ENCODE peak calls at places on chromosomes 4 and X, in six cellular contexts. Z is NCI-H2171 treated with DMSO at 0.1 percent for 48 hours, P is memory B cell, Q is EL, I is Calu3, W is T-cell. Y is an unnamed sample.

GRCh38 chr4:5711479-5712184 is 631 bp downstream of the EVC start:
- DNase-seq in Z (peak), P (no peak), Q (peak), I (no peak), W (no peak), Y (no peak)

GRCh38 chr4:40747436-40747835 is 2.3 kb upstream of the NSUN7 start:
- DNase-seq in I (no peak), W (no peak), Z (no peak), P (no peak), Q (no peak), Y (no peak)

GRCh38 chrX:80511969-80512760 is 91.9 kb downstream of the TENT5D start:
- DNase-seq in Z (no peak), Q (no peak), W (no peak), I (peak), P (no peak), Y (no peak)

GRCh38 chr4:14096406-14096965 is 469.0 kb upstream of the BOD1L1 start:
- DNase-seq in P (no peak), Z (no peak), W (no peak), I (no peak), Q (peak), Y (no peak)

GRCh38 chr4:151865327-151865726 is 104.5 kb upstream of the GATB start:
- DNase-seq in P (no peak), W (no peak), Z (peak), I (no peak), Q (no peak), Y (peak)

GRCh38 chr4:112726041-112726440 is 89.1 kb downstream of the LARP7 start:
- DNase-seq in W (no peak), I (no peak), Q (no peak), Z (no peak), P (no peak), Y (no peak)

GRCh38 chr4:40309250-40309774 is 25.8 kb upstream of the CHRNA9 start:
- DNase-seq in I (peak), Q (peak), P (peak), W (peak), Z (no peak), Y (peak)

GRCh38 chr4:78079701-78080430 is 22.7 kb downstream of the FRAS1 start:
- DNase-seq in Q (no peak), Z (peak), P (no peak), W (no peak), I (no peak), Y (no peak)

GRCh38 chrX:46715997-46716396 is 42.9 kb downstream of the SLC9A7 start:
- DNase-seq in P (no peak), Z (no peak), I (no peak), Q (no peak), W (no peak), Y (no peak)

GRCh38 chr4:111028829-111029228 is 406.0 kb upstream of the PITX2 start:
- DNase-seq in Z (no peak), I (no peak), W (no peak), Q (no peak), P (no peak), Y (no peak)

GRCh38 chr4:184100297-184100885 is 117.3 kb downstream of the ENPP6 start:
- DNase-seq in I (no peak), Z (no peak), P (no peak), W (peak), Q (no peak), Y (no peak)

GRCh38 chr4:76984127-76984526 is 34.6 kb downstream of the SEPTIN11 start:
- DNase-seq in Z (no peak), P (no peak), I (no peak), Q (peak), W (no peak), Y (no peak)

GRCh38 chrX:134624046-134624430 is 34.2 kb downstream of the PLAC1 start:
- DNase-seq in Q (peak), Z (no peak), P (no peak), I (no peak), W (no peak), Y (no peak)

GRCh38 chr4:160299177-160299576 is 1196.3 kb downstream of the RAPGEF2 start:
- DNase-seq in P (no peak), W (no peak), Z (no peak), I (no peak), Q (no peak), Y (no peak)

GRCh38 chrX:118666521-118666920 is 60.9 kb upstream of the IL13RA1 start:
- DNase-seq in Z (no peak), P (no peak), W (no peak), Q (peak), I (no peak), Y (no peak)

GRCh38 chr4:154406022-154406835 is 85.4 kb downstream of the DCHS2 start:
- DNase-seq in P (no peak), Z (no peak), I (no peak), W (no peak), Q (no peak), Y (no peak)

GRCh38 chr4:42676066-42676951 is 19.4 kb upstream of the ATP8A1 start:
- DNase-seq in W (no peak), P (no peak), Z (no peak), I (no peak), Q (no peak), Y (no peak)

GRCh38 chr4:112947616-112948015 is 101.8 kb upstream of the ANK2 start:
- DNase-seq in I (no peak), Z (no peak), P (no peak), Q (no peak), W (no peak), Y (no peak)

GRCh38 chr4:146299605-146300004 is 85.3 kb downstream of the REELD1 start:
- DNase-seq in Q (no peak), Z (no peak), P (no peak), W (no peak), I (no peak), Y (no peak)

GRCh38 chrX:11261260-11261659 is 32.0 kb upstream of the AMELX start:
- DNase-seq in Q (peak), Z (no peak), P (no peak), I (no peak), W (no peak), Y (no peak)

GRCh38 chr4:23022032-23022431 is 329.3 kb downstream of the GBA3 start:
- DNase-seq in Q (peak), Z (no peak), W (no peak), I (peak), P (no peak), Y (no peak)

GRCh38 chrX:132272826-132273225 is 53.6 kb upstream of the RAP2C start:
- DNase-seq in P (no peak), W (no peak), I (no peak), Q (no peak), Z (no peak), Y (no peak)

GRCh38 chr4:102343964-102344519 is 1.2 kb downstream of the SLC39A8 start:
- DNase-seq in I (no peak), P (no peak), W (no peak), Q (no peak), Z (peak), Y (no peak)

GRCh38 chr4:112910109-112910736 is 139.2 kb upstream of the ANK2 start:
- DNase-seq in W (no peak), Q (peak), I (no peak), Z (no peak), P (no peak), Y (peak)

GRCh38 chrX:102765794-102766193 is 45.3 kb downstream of the GPRASP3 start:
- DNase-seq in P (no peak), Q (peak), Z (no peak), I (no peak), W (no peak), Y (no peak)

GRCh38 chr4:6607368-6608050 is 32.5 kb downstream of the MAN2B2 start:
- DNase-seq in Q (no peak), P (no peak), I (no peak), W (no peak), Z (no peak), Y (no peak)

GRCh38 chr4:105620640-105621323 is 68.4 kb downstream of the ARHGEF38 start:
- DNase-seq in W (no peak), Z (no peak), P (no peak), Q (peak), I (peak), Y (no peak)

GRCh38 chr4:25106363-25107151 is 53.7 kb downstream of the SEPSECS start:
- DNase-seq in W (no peak), Q (no peak), I (no peak), Z (no peak), P (no peak), Y (no peak)

GRCh38 chr4:184503869-184504300 is 29.5 kb upstream of the IRF2 start:
- DNase-seq in I (no peak), Z (no peak), W (no peak), Q (peak), P (peak), Y (no peak)

Y was measured in tibial nerve.